ENCODE peak calls at places on chromosomes 13 and 19, in nine cellular contexts. X is H9, D is neuronal stem cell, V is adipocyte, R is HCT116, C is IMR-90, P is GM23248, Z is mesendoderm, M is colonic mucosa. G is an unnamed sample.

GRCh38 chr13:40168425-40169155 is 497.9 kb downstream of the FOXO1 start:
- DNase-seq in X (no peak), D (no peak), V (no peak), R (no peak), C (no peak), P (no peak), Z (no peak), M (no peak), G (no peak)

GRCh38 chr19:13541554-13541953 is 35.3 kb upstream of the CACNA1A start:
- DNase-seq in X (no peak), D (no peak), V (no peak), R (no peak), C (no peak), P (no peak), Z (no peak), M (no peak), G (no peak)

GRCh38 chr19:48613024-48613851 is 1.6 kb downstream of the FAM83E start:
- DNase-seq in X (peak; percentile 36), D (no peak), V (no peak), R (no peak), C (no peak), P (no peak), Z (no peak), M (peak; percentile 68), G (no peak)

GRCh38 chr19:45517641-45518468 is 10.6 kb downstream of the VASP start:
- DNase-seq in X (no peak), D (no peak), V (no peak), R (no peak), C (no peak), P (no peak), Z (no peak), M (no peak), G (peak; percentile 74)

GRCh38 chr19:1267441-1268391 is 1.4 kb upstream of the CIRBP start:
- DNase-seq in X (no peak), D (no peak), V (no peak), R (no peak), C (peak; percentile 60), P (peak; percentile 52), Z (no peak), M (no peak), G (peak; percentile 89)

GRCh38 chr13:64723735-64724134 is 2506.4 kb downstream of the PCDH9 start:
- DNase-seq in X (no peak), D (no peak), V (peak; percentile 78), R (peak; percentile 80), C (peak; percentile 94), P (peak; percentile 87), Z (peak; percentile 73), M (no peak), G (no peak)

GRCh38 chr13:112961457-112962369 is 7.3 kb upstream of the MCF2L start:
- DNase-seq in X (no peak), D (no peak), V (no peak), R (no peak), C (no peak), P (no peak), Z (no peak), M (no peak), G (no peak)

GRCh38 chr13:40637644-40638043 is 28.8 kb downstream of the FOXO1 start:
- DNase-seq in X (no peak), D (no peak), V (no peak), R (no peak), C (no peak), P (no peak), Z (no peak), M (peak; percentile 63), G (no peak)

GRCh38 chr13:99087130-99087953 is 109.5 kb upstream of the DOCK9 start:
- DNase-seq in X (peak; percentile 97), D (peak; percentile 77), V (peak; percentile 93), R (peak; percentile 71), C (peak; percentile 59), P (peak; percentile 93), Z (peak; percentile 94), M (peak; percentile 96), G (peak; percentile 96)

GRCh38 chr19:18415177-18415867 is 3.9 kb upstream of the SSBP4 start:
- DNase-seq in X (peak; percentile 28), D (no peak), V (peak; percentile 53), R (no peak), C (peak; percentile 66), P (peak; percentile 88), Z (no peak), M (peak; percentile 55), G (peak; percentile 95)

GRCh38 chr19:16376241-16376640 is 51.6 kb downstream of the KLF2 start:
- DNase-seq in X (peak; percentile 25), D (no peak), V (no peak), R (no peak), C (no peak), P (no peak), Z (no peak), M (no peak), G (peak; percentile 89)

GRCh38 chr13:50123515-50123861 is 108.2 kb downstream of the KCNRG start:
- DNase-seq in X (no peak), D (no peak), V (no peak), R (no peak), C (no peak), P (no peak), Z (no peak), M (no peak), G (no peak)

GRCh38 chr13:108962652-108963051 is 333.2 kb downstream of the MYO16 start:
- DNase-seq in X (no peak), D (no peak), V (no peak), R (no peak), C (no peak), P (no peak), Z (no peak), M (no peak), G (no peak)

GRCh38 chr13:50463662-50464061 is 379.8 kb downstream of the DLEU7 start:
- DNase-seq in X (no peak), D (no peak), V (no peak), R (no peak), C (no peak), P (no peak), Z (no peak), M (no peak), G (no peak)

GRCh38 chr13:26946675-26947342 is 186.2 kb upstream of the GPR12 start:
- DNase-seq in X (no peak), D (peak; percentile 29), V (peak; percentile 55), R (peak; percentile 44), C (peak; percentile 73), P (peak; percentile 70), Z (peak; percentile 69), M (no peak), G (no peak)

GRCh38 chr13:30116379-30116778 is 191.0 kb downstream of the KATNAL1 start:
- DNase-seq in X (no peak), D (no peak), V (no peak), R (no peak), C (no peak), P (no peak), Z (no peak), M (no peak), G (no peak)

GRCh38 chr19:16525751-16526481 is 16.3 kb downstream of the CHERP start:
- DNase-seq in X (no peak), D (no peak), V (no peak), R (no peak), C (no peak), P (no peak), Z (no peak), M (no peak), G (no peak)

GRCh38 chr19:1847684-1848398 is 442 bp downstream of the REXO1 start:
- DNase-seq in X (no peak), D (no peak), V (peak; percentile 85), R (no peak), C (peak; percentile 40), P (peak; percentile 87), Z (peak; percentile 74), M (peak; percentile 63), G (peak; percentile 85)

GRCh38 chr13:75469087-75469486 is 12.9 kb downstream of the TBC1D4 start:
- DNase-seq in X (peak; percentile 52), D (no peak), V (no peak), R (no peak), C (no peak), P (no peak), Z (peak; percentile 47), M (no peak), G (no peak)
- H3K4me1 ChIP-seq in X (no peaks in the 10 kb centered on the region), D (no peaks in the 10 kb centered on the region), V (peaks cover 27% of the 10 kb centered on the region), R (peaks cover 3% of the 10 kb centered on the region), C (no peaks in the 10 kb centered on the region), P (peaks cover 16% of the 10 kb centered on the region), Z (no peaks in the 10 kb centered on the region), M (no peaks in the 10 kb centered on the region), G (peaks cover 3% of the 10 kb centered on the region)

GRCh38 chr19:3458595-3459284 is 21.6 kb downstream of the SMIM24 start:
- DNase-seq in X (peak; percentile 71), D (no peak), V (no peak), R (no peak), C (peak; percentile 25), P (peak; percentile 70), Z (peak; percentile 82), M (no peak), G (no peak)
- H3K9ac ChIP-seq in X (no peak overlapping the region), D (no peak overlapping the region), V (peak overlapping the region; percentile 54), R (no peak overlapping the region), C (peak overlapping the region; percentile 24), P (peak overlapping the region; percentile 44), Z (peak overlapping the region; percentile 60), M (no peak overlapping the region), G (no peak overlapping the region)

DNA sequence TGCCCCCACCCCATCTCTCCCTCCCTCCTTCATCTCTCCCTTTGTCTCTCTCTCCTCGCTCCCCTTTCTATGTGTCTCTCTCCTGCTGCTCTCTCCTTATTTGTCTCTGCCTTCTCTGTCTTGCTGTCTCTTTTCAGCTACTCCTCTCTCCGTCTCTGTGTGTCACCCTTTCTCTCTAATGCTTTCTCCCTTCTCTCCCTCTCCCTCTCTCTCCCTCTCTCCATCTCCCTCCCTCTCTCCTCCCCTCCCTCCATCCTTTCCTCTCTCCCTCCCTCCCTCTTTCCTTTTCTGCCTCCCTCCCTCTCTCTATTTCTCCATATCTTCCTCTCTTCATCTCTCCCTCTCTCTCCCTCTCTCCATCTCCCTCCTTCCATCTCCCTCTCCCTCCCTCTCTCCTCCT is 682 bp downstream of the ATP4A start:
- DNase-seq in X (no peak), D (no peak), V (no peak), R (no peak), C (no peak), P (no peak), Z (no peak), M (no peak), G (no peak)
- H3K4me1 ChIP-seq in X (no peaks in the 10 kb centered on the region), D (no peaks in the 10 kb centered on the region), V (no peaks in the 10 kb centered on the region), R (peaks cover 8% of the 10 kb centered on the region), C (no peaks in the 10 kb centered on the region), P (no peaks in the 10 kb centered on the region), Z (no peaks in the 10 kb centered on the region), M (peaks cover 3% of the 10 kb centered on the region), G (no peaks in the 10 kb centered on the region)

GRCh38 chr19:21850636-21851255 is 14.8 kb upstream of the ZNF43 start:
- DNase-seq in X (no peak), D (no peak), V (no peak), R (no peak), C (no peak), P (no peak), Z (peak; percentile 4), M (no peak), G (no peak)
- H3K9ac ChIP-seq in X (peak overlapping the region; percentile 36), D (peak overlapping the region; percentile 56), V (no peak overlapping the region), R (no peak overlapping the region), C (peak overlapping the region; percentile 90), P (peak overlapping the region; percentile 93), Z (peak overlapping the region; percentile 98), M (no peak overlapping the region), G (no peak overlapping the region)

DNA sequence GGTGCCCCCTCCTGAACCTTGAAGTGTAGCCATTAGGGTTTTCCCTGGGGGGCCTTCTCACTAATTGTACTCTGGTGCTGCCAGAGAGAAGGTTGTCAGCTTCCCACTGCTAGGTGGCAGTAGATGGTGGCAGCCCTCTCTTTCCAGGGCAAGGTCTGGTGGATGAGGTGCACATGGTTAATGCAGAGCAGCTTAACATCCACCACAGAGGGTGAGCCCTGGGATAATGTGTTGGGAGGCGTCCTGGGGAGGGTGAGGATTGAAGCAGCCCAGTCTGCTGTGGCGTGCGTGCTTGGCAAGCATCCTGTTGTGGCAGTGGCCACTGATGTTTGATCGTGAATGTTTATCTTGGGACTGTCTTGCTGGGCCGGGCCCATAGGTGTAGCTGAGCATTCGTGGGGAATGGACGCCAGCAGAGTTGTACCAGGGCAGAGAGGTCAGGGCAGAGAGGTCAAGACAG is 5.8 kb downstream of the EGLN2 start:
- DNase-seq in X (no peak), D (no peak), V (no peak), R (no peak), C (no peak), P (peak; percentile 24), Z (no peak), M (peak; percentile 25), G (peak; percentile 39)
- H3K4me1 ChIP-seq in X (peaks cover 15% of the 10 kb centered on the region), D (peaks cover 61% of the 10 kb centered on the region), V (peaks cover 56% of the 10 kb centered on the region), R (peaks cover 61% of the 10 kb centered on the region), C (peaks cover 37% of the 10 kb centered on the region), P (peaks cover 30% of the 10 kb centered on the region), Z (peaks cover 8% of the 10 kb centered on the region), M (peaks cover 57% of the 10 kb centered on the region), G (peaks cover 34% of the 10 kb centered on the region)

G was measured in kidney.